ENCODE peak calls at places on chromosomes 13 and 19, in four cellular contexts. S is right atrium auricular region; N is testis; X is effector memory CD4-positive, alpha-beta T cell. R is an unnamed sample.
A peak's percentile ranks its signal among the peaks of the same experiment; 100 is the strongest.

GRCh38 chr13:38697628-38698333 is 10.9 kb downstream of the FREM2 start:
- DNase-seq in S (no peak), N (no peak), X (no peak), R (no peak)

GRCh38 chr19:46604781-46605355 is 3.7 kb downstream of the CALM3 start:
- DNase-seq in S (peak; percentile 66), N (peak; percentile 13), X (no peak), R (no peak)

GRCh38 chr19:57466489-57466888 is 9.5 kb upstream of the VN1R1 start:
- DNase-seq in S (no peak), N (no peak), X (no peak), R (no peak)

GRCh38 chr13:25783480-25784081 is 268.2 kb downstream of the SHISA2 start:
- DNase-seq in S (no peak), N (no peak), X (no peak), R (no peak)

GRCh38 chr13:41590643-41591042 is 133.3 kb downstream of the RGCC start:
- DNase-seq in S (no peak), N (no peak), X (no peak), R (no peak)

GRCh38 chr13:62185631-62186256 is 770.1 kb upstream of the PCDH20 start:
- DNase-seq in S (no peak), N (no peak), X (no peak), R (no peak)

GRCh38 chr13:25864116-25864515 is 187.7 kb downstream of the SHISA2 start:
- DNase-seq in S (no peak), N (no peak), X (no peak), R (no peak)

GRCh38 chr13:47843005-47843404 is 158.1 kb downstream of the SUCLA2 start:
- DNase-seq in S (no peak), N (no peak), X (no peak), R (no peak)

GRCh38 chr19:4676955-4677731 is 7.0 kb upstream of the MYDGF start:
- DNase-seq in S (no peak), N (peak; percentile 60), X (no peak), R (peak; percentile 87)

GRCh38 chr13:29514720-29515310 is 80.7 kb downstream of the SLC7A1 start:
- DNase-seq in S (no peak), N (no peak), X (no peak), R (no peak)

GRCh38 chr13:29515372-29515771 is 80.1 kb downstream of the SLC7A1 start:
- DNase-seq in S (no peak), N (no peak), X (no peak), R (no peak)

GRCh38 chr13:29513002-29513980 is 82.2 kb downstream of the SLC7A1 start:
- DNase-seq in S (no peak), N (no peak), X (no peak), R (no peak)

GRCh38 chr13:29516012-29516411 is 79.5 kb downstream of the SLC7A1 start:
- DNase-seq in S (no peak), N (no peak), X (no peak), R (no peak)

GRCh38 chr13:29513981-29514719 is 81.3 kb downstream of the SLC7A1 start:
- DNase-seq in S (no peak), N (no peak), X (no peak), R (no peak)
- H3K27ac ChIP-seq in S (no peak overlapping the region), N (no peak overlapping the region), X (no peak overlapping the region), R (no peak overlapping the region)

GRCh38 chr19:7799640-7800355 is 30.2 kb upstream of the EVI5L start:
- DNase-seq in S (peak; percentile 73), N (peak; percentile 83), X (peak; percentile 24), R (peak; percentile 81)
- H3K27ac ChIP-seq in S (no peak overlapping the region), N (no peak overlapping the region), X (no peak overlapping the region), R (peak overlapping the region; percentile 48)

DNA sequence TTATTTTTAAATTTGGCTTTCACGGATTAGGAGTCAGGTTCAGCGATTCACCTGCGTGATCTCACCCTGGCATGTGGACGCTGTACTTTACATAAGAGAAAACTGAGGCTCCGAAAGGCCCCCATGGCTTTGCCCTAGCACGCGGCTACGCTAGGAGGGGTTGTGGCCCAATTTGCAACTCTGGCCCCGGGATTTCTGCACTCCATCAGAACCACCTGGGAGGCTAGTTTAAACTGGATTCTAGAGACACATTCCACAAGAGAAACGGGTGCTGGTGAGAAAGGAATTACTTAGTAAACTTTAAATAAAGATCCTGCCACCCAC is 6.2 kb downstream of the BCL3 start:
- DNase-seq in S (no peak), N (no peak), X (no peak), R (no peak)
- H3K27ac ChIP-seq in S (peak overlapping the region; percentile 93), N (peak overlapping the region; percentile 83), X (peak overlapping the region; percentile 94), R (peak overlapping the region; percentile 81)

GRCh38 chr19:8392017-8392591 is 1.9 kb downstream of the RAB11B start:
- DNase-seq in S (no peak), N (peak; percentile 43), X (no peak), R (no peak)

GRCh38 chr19:8395621-8396082 is 5.5 kb downstream of the RAB11B start:
- DNase-seq in S (no peak), N (no peak), X (no peak), R (no peak)

GRCh38 chr19:8393871-8394250 is 3.7 kb downstream of the RAB11B start:
- DNase-seq in S (no peak), N (no peak), X (no peak), R (no peak)

GRCh38 chr19:8391274-8392016 is 1.3 kb downstream of the RAB11B start:
- DNase-seq in S (no peak), N (no peak), X (no peak), R (no peak)

DNA sequence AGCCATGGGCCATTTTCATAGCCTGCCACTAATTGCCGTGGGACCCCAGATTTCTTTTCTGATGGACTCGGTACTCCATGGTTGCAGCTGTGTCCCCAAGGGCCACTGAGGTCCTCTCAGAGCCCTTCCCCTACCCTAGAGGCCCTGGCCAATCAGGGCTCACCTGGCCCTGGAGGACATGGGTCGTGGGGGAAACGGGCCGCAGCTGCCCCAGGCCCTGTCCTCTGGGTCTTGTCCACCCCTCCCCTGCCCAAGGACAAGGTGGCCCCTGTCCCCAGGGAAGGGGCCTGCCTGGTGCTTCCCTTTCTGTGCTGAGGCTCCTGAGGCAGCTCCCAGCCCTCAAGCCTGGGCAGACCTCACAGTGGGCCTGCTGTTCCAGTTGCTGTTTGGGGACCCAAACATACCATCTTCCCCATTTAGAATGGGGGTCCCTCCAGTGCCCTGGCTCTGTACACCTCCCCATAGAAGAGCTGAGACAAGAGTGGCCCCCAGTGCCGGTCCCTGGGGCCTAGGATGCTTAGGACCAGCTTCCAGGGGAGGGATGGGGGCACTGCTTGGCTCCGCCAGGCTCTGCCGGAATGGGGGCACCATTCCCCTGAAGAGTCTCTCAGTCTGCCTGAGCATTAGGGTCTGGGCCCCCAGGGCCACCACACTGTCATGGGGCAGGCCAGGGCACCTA is 3.2 kb downstream of the RAB11B start:
- DNase-seq in S (no peak), N (no peak), X (no peak), R (no peak)
- H3K27ac ChIP-seq in S (peak overlapping the region; percentile 100), N (no peak overlapping the region), X (no peak overlapping the region), R (no peak overlapping the region)

DNA sequence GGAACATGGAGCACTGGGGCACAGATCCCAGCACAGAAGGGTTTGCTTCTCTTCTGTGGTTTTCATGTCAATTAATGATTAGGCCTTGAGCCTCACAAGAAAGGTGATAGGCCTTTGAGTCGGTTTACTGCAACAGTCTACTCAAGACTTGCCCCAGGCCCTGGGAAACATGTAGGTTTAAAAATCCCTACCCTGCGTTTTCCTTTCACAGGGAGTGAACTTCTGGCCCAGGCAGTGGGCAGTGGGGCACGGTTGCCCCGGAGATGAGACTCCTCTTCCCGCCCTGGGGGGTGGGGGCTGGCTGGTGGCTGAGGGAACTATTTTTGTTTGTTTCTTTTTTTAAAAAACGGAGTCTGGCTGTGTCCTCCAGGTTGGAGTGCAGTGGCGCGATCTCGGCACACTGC is 597 bp upstream of the SPATA13 start:
- DNase-seq in S (no peak), N (no peak), X (no peak), R (no peak)
- H3K27ac ChIP-seq in S (peak overlapping the region; percentile 24), N (no peak overlapping the region), X (no peak overlapping the region), R (peak overlapping the region; percentile 48)

R was measured in WERI-Rb-1.